ENCODE peak calls at places on chromosomes 16 and 17, in five cellular contexts. N is esophagus squamous epithelium, D is aorta, H is mammary epithelial cell, L is HCT116. G is an unnamed sample.

GRCh38 chr17:8799001-8799850 is at the start of gene MFSD6L:
- DNase-seq in N (no peak), L (no peak), D (no peak), H (peak; percentile 17), G (peak; percentile 43)

GRCh38 chr17:9968881-9969280 is 63.8 kb upstream of the RCVRN start:
- DNase-seq in H (no peak), D (peak; percentile 2), L (no peak), N (no peak), G (no peak)

GRCh38 chr17:41391535-41391934 is 5.9 kb downstream of the KRT31 start:
- DNase-seq in L (no peak), D (no peak), H (no peak), N (no peak), G (no peak)

GRCh38 chr16:543301-544164 is 16.0 kb downstream of the CAPN15 start:
- DNase-seq in N (no peak), H (no peak), L (no peak), D (no peak), G (no peak)

GRCh38 chr17:27533874-27534815 is 77.9 kb downstream of the KSR1 start:
- DNase-seq in L (no peak), H (peak; percentile 57), N (no peak), D (no peak), G (no peak)

GRCh38 chr16:66188786-66189725 is 177.4 kb upstream of the CDH5 start:
- DNase-seq in D (no peak), L (no peak), H (no peak), N (no peak), G (no peak)

GRCh38 chr17:38982858-38983746 is 15.9 kb upstream of the FBXO47 start:
- DNase-seq in L (peak; percentile 53), H (peak; percentile 38), N (no peak), D (no peak), G (no peak)

GRCh38 chr17:17874478-17874877 is 37.7 kb upstream of the SREBF1 start:
- DNase-seq in H (peak; percentile 88), D (no peak), L (no peak), N (no peak), G (no peak)

GRCh38 chr16:84854759-84855158 is 35.0 kb downstream of the CRISPLD2 start:
- DNase-seq in L (no peak), H (no peak), D (no peak), N (no peak), G (no peak)

GRCh38 chr17:81097943-81098308 is 63.0 kb downstream of the BAIAP2 start:
- DNase-seq in D (no peak), H (peak; percentile 61), L (peak; percentile 72), N (no peak), G (no peak)

GRCh38 chr17:42456223-42457106 is 2.2 kb upstream of the ATP6V0A1 start:
- DNase-seq in N (no peak), H (peak; percentile 68), L (no peak), D (no peak), G (no peak)

GRCh38 chr17:51487947-51488346 is 227.6 kb downstream of the UTP18 start:
- DNase-seq in D (no peak), L (peak; percentile 77), H (peak; percentile 20), N (no peak), G (no peak)

GRCh38 chr17:45264988-45265387 is 3.1 kb upstream of the SPATA32 start:
- DNase-seq in L (no peak), H (no peak), D (no peak), N (no peak), G (no peak)

GRCh38 chr17:45261577-45262515 is at the start of gene SPATA32:
- DNase-seq in D (peak; percentile 88), L (no peak), H (no peak), N (no peak), G (no peak)

GRCh38 chr17:45263477-45263860 is 1.6 kb upstream of the SPATA32 start:
- DNase-seq in H (no peak), N (no peak), D (no peak), L (no peak), G (no peak)

GRCh38 chr17:45264430-45264829 is 2.5 kb upstream of the SPATA32 start:
- DNase-seq in H (no peak), D (no peak), N (no peak), L (no peak), G (no peak)

GRCh38 chr17:45262516-45263476 is 902 bp upstream of the SPATA32 start:
- DNase-seq in D (no peak), H (no peak), L (no peak), N (no peak), G (no peak)
- H3K27ac ChIP-seq in D (no peak overlapping the region), H (no peak overlapping the region), L (no peak overlapping the region), N (peak overlapping the region; percentile 53), G (peak overlapping the region; percentile 0)

GRCh38 chr16:1764971-1765370 is 6.4 kb downstream of the NME3 start:
- DNase-seq in N (no peak), H (no peak), L (no peak), D (no peak), G (no peak)

GRCh38 chr16:1762196-1762878 is 9.0 kb downstream of the NME3 start:
- DNase-seq in H (no peak), D (peak; percentile 75), N (no peak), L (no peak), G (no peak)

GRCh38 chr16:1765826-1766225 is 5.5 kb downstream of the NME3 start:
- DNase-seq in N (no peak), L (no peak), D (no peak), H (no peak), G (no peak)

GRCh38 chr16:1762879-1763520 is 8.3 kb downstream of the NME3 start:
- DNase-seq in D (peak; percentile 74), H (no peak), N (no peak), L (no peak), G (no peak)

DNA sequence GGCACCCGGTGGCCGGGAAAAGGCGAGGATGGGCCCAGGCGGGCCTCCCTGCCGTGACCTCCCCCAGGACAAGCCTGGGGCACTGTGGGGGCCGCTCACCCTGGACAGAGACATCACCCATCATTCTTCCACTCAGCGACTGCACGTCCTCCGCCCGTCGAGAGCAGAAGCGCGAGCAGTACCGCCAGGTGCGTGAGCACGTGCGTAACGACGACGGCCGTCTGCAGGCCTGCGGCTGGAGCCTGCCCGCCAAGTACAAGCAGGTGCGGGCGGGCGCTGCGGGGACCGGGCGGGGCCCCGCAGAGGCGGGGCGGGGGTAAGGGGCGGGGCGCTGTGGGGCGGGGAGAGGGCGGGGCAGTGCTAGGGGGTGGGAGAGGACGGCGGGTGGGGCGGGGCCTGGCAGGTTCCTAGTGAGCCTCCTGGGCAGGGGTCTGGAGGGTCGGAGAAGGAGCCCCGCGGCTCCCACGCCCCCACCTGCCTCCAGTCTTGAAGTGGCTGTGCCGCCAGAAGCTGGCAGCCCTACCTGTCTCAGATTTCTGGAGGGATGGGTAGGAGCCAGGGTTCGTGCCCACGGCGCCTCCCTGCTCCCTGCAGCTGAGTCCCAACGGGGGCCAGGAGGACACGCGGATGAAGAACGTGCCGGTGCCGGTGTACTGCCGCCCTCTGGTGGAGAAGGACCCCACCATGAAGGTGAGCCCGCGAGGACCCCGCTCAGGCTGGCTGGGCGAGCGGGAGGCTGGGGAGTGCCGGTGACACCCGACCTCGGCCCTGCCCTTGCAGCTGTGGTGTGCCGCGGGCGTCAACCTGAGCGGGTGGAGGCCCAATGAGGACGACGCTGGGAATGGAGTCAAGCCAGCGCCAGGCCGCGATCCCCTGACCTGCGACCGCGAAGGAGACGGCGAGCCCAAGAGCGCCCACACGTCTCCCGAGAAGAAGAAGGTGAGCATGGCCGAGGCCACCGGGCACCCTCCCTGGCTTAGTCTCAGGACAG is 7.5 kb downstream of the NME3 start:
- DNase-seq in D (no peak), H (no peak), L (no peak), N (no peak), G (no peak)
- H3K4me3 ChIP-seq in D (no peak overlapping the region), H (no peak overlapping the region), L (no peak overlapping the region), N (no peak overlapping the region), G (no peak overlapping the region)

DNA sequence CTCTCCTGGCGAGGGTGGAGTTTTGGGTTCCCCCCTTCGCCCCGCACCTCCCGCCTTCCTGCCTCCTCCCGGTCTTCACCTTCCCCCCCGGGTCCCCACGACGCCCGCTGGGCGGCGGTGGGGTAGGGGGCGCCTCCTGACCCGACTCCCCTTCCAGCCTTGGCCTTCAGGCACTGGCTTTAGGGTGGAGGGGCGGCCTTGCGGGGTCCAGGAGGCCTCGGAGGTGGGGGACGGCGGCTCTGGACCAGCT is 2.4 kb downstream of the SLC16A3 start:
- DNase-seq in H (no peak), N (no peak), L (no peak), D (no peak), G (peak; percentile 79)
- H3K27ac ChIP-seq in H (peak overlapping the region; percentile 30), N (peak overlapping the region; percentile 80), L (peak overlapping the region; percentile 98), D (no peak overlapping the region), G (peak overlapping the region; percentile 92)

DNA sequence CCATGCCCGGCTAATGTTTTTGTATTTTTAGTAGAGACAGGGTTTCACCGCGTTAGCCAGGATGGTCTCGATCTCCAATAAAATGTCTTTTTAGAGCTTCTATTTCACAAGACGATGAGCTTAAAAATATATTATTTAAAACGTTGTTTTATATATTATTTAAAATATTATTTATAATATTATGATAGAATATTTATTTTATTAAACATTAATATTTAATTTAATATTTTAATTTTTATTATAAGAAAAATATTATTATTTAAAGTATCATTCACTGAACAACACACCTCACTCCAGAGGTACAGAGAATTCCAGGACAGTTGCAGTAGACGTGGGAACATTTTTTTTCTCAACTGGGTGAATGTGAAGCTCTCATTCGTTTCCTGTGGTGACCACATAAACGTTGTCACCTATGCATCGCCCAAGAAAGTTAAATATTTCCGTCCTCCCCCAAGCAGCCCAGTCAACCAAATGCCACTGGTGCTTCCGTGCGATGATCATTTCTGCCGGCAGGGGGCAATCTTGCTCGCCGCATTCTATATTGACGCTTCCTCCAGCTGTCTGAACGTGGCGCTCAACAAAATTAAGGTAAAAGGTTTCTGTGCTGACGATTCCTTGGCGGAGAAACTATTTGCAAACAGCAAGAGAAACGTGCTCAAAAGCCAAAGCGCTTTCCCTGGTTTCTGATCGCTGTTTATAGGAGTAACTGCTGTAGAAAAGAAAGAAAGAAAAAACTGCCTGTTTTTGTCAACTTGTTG is 41.7 kb upstream of the PRSS54 start:
- DNase-seq in L (peak; percentile 77), D (peak; percentile 93), H (peak; percentile 62), N (no peak), G (no peak)
- H3K4me3 ChIP-seq in L (peak overlapping the region; percentile 2), D (no peak overlapping the region), H (no peak overlapping the region), N (peak overlapping the region; percentile 29), G (peak overlapping the region; percentile 46)

GRCh38 chr17:36926701-36927100 is 10.6 kb upstream of the LHX1 start:
- DNase-seq in H (no peak), N (no peak), D (no peak), L (no peak), G (no peak)

GRCh38 chr17:36923814-36924221 is 13.5 kb upstream of the LHX1 start:
- DNase-seq in L (no peak), N (no peak), D (no peak), H (no peak), G (no peak)

GRCh38 chr17:36928450-36929125 is 8.7 kb upstream of the LHX1 start:
- DNase-seq in L (no peak), D (no peak), N (no peak), H (no peak), G (no peak)

GRCh38 chr17:36922175-36922574 is 15.1 kb upstream of the LHX1 start:
- DNase-seq in L (no peak), N (no peak), H (no peak), D (peak; percentile 2), G (no peak)

GRCh38 chr17:36926226-36926625 is 11.0 kb upstream of the LHX1 start:
- DNase-seq in N (no peak), L (no peak), H (no peak), D (no peak), G (no peak)
- H3K27ac ChIP-seq in N (no peak overlapping the region), L (no peak overlapping the region), H (no peak overlapping the region), D (no peak overlapping the region), G (no peak overlapping the region)

G was measured in coronary artery.